ENCODE peak calls at places on chromosome 12, in six cellular contexts. F, S, V, O, W and K are unnamed samples.
A peak's percentile ranks its signal among the peaks of the same experiment; 100 is the strongest.

GRCh38 chr12:107264667-107265066 is 171.3 kb upstream of the CRY1 start:
- DNase-seq in F (no peak), S (no peak), V (no peak), O (no peak), W (no peak), K (no peak)

GRCh38 chr12:59472273-59472672 is 123.6 kb upstream of the SLC16A7 start:
- DNase-seq in F (no peak), S (no peak), V (no peak), O (no peak), W (no peak), K (no peak)

GRCh38 chr12:107092669-107093546 is 441 bp downstream of the CRY1 start:
- DNase-seq in F (no peak), S (peak; percentile 73), V (peak; percentile 5), O (peak; percentile 26), W (no peak), K (peak; percentile 81)

GRCh38 chr12:131916306-131917138 is 12.6 kb upstream of the PUS1 start:
- DNase-seq in F (no peak), S (no peak), V (no peak), O (no peak), W (no peak), K (no peak)

GRCh38 chr12:52220456-52220855 is 12.6 kb upstream of the KRT7 start:
- DNase-seq in F (no peak), S (no peak), V (no peak), O (no peak), W (no peak), K (no peak)

GRCh38 chr12:46269429-46270241 is 792 bp upstream of the SLC38A1 start:
- DNase-seq in F (no peak), S (peak; percentile 57), V (peak; percentile 24), O (no peak), W (peak; percentile 91), K (peak; percentile 82)

GRCh38 chr12:62848418-62848817 is 86.5 kb downstream of the PPM1H start:
- DNase-seq in F (no peak), S (no peak), V (no peak), O (no peak), W (no peak), K (peak; percentile 90)

GRCh38 chr12:67732857-67733256 is 84.3 kb downstream of the DYRK2 start:
- DNase-seq in F (no peak), S (no peak), V (no peak), O (no peak), W (no peak), K (no peak)

GRCh38 chr12:3559601-3560294 is 68.7 kb downstream of the PRMT8 start:
- DNase-seq in F (no peak), S (no peak), V (peak; percentile 62), O (no peak), W (no peak), K (no peak)

GRCh38 chr12:105279460-105280056 is 43.6 kb upstream of the APPL2 start:
- DNase-seq in F (peak; percentile 21), S (peak; percentile 57), V (no peak), O (peak; percentile 5), W (peak; percentile 64), K (peak; percentile 54)

GRCh38 chr12:132237772-132238486 is 91.5 kb downstream of the GALNT9 start:
- DNase-seq in F (no peak), S (no peak), V (no peak), O (no peak), W (no peak), K (no peak)

GRCh38 chr12:82650627-82651337 is 35.9 kb upstream of the TMTC2 start:
- DNase-seq in F (no peak), S (no peak), V (no peak), O (no peak), W (no peak), K (peak; percentile 54)

GRCh38 chr12:31874961-31875608 is 84.1 kb upstream of the RESF1 start:
- DNase-seq in F (peak; percentile 21), S (peak; percentile 76), V (no peak), O (no peak), W (peak; percentile 76), K (no peak)

GRCh38 chr12:52771088-52771487 is 6.1 kb downstream of the KRT76 start:
- DNase-seq in F (no peak), S (no peak), V (no peak), O (no peak), W (no peak), K (no peak)

GRCh38 chr12:112823582-112824149 is 32.1 kb downstream of the RPH3A start:
- DNase-seq in F (no peak), S (peak; percentile 5), V (no peak), O (no peak), W (no peak), K (no peak)

GRCh38 chr12:121005346-121005815 is 10.9 kb downstream of the C12orf43 start:
- DNase-seq in F (peak; percentile 1), S (peak; percentile 59), V (peak; percentile 34), O (no peak), W (peak; percentile 35), K (peak; percentile 73)

GRCh38 chr12:70561550-70561949 is 75.7 kb downstream of the PTPRB start:
- DNase-seq in F (no peak), S (no peak), V (no peak), O (no peak), W (no peak), K (no peak)

GRCh38 chr12:4269279-4269991 is 4.1 kb upstream of the CCND2 start:
- DNase-seq in F (no peak), S (peak; percentile 87), V (no peak), O (peak; percentile 61), W (peak; percentile 63), K (peak; percentile 80)

GRCh38 chr12:14931359-14931758 is 7.0 kb downstream of the ERP27 start:
- DNase-seq in F (no peak), S (no peak), V (no peak), O (no peak), W (no peak), K (no peak)

GRCh38 chr12:22812531-22812930 is 187.6 kb downstream of the ETNK1 start:
- DNase-seq in F (no peak), S (no peak), V (no peak), O (no peak), W (no peak), K (no peak)

GRCh38 chr12:47020211-47020821 is 59.1 kb upstream of the PCED1B start:
- DNase-seq in F (no peak), S (no peak), V (no peak), O (no peak), W (no peak), K (no peak)